ENCODE peak calls at places on chromosomes 6 and 20, in four cellular contexts. J is IMR-90, W is spleen, B is left ventricle myocardium inferior. H is an unnamed sample.

GRCh38 chr6:42138630-42139619 is 3.5 kb downstream of the C6orf132 start:
- DNase-seq in J (peak; percentile 42), W (no peak), B (no peak), H (no peak)

GRCh38 chr6:17714879-17715860 is 8.4 kb upstream of the NUP153 start:
- DNase-seq in J (peak; percentile 98), W (no peak), B (no peak), H (peak; percentile 80)

GRCh38 chr20:38855356-38855755 is 49.9 kb downstream of the PPP1R16B start:
- DNase-seq in J (peak; percentile 35), W (no peak), B (no peak), H (peak; percentile 38)

GRCh38 chr6:90021701-90022100 is 127.4 kb downstream of the GJA10 start:
- DNase-seq in J (no peak), W (no peak), B (no peak), H (no peak)

GRCh38 chr6:3731700-3732099 is 19.8 kb downstream of the PXDC1 start:
- DNase-seq in J (no peak), W (peak; percentile 27), B (no peak), H (no peak)

GRCh38 chr6:13859871-13860555 is 45.7 kb upstream of the MCUR1 start:
- DNase-seq in J (no peak), W (peak; percentile 70), B (no peak), H (no peak)

GRCh38 chr6:43838276-43839036 is 68.4 kb downstream of the VEGFA start:
- DNase-seq in J (peak; percentile 81), W (peak; percentile 86), B (peak; percentile 50), H (peak; percentile 33)

GRCh38 chr6:17394192-17394611 is 807 bp downstream of the CAP2 start:
- DNase-seq in J (peak; percentile 79), W (no peak), B (peak; percentile 22), H (no peak)

GRCh38 chr20:63290136-63290676 is 2.8 kb upstream of the COL20A1 start:
- DNase-seq in J (no peak), W (no peak), B (no peak), H (no peak)

GRCh38 chr20:47802226-47802920 is 17.1 kb upstream of the SULF2 start:
- DNase-seq in J (no peak), W (no peak), B (no peak), H (no peak)

GRCh38 chr6:110232456-110232855 is 52.2 kb downstream of the CDC40 start:
- DNase-seq in J (peak; percentile 72), W (no peak), B (no peak), H (peak; percentile 52)

GRCh38 chr6:140434761-140435160 is 1060.3 kb upstream of the CITED2 start:
- DNase-seq in J (peak; percentile 20), W (no peak), B (no peak), H (peak; percentile 59)

GRCh38 chr6:56288347-56288746 is 41.0 kb upstream of the COL21A1 start:
- DNase-seq in J (no peak), W (no peak), B (no peak), H (no peak)

GRCh38 chr6:26322645-26323482 is 42.1 kb upstream of the BTN3A2 start:
- DNase-seq in J (peak; percentile 96), W (no peak), B (no peak), H (peak; percentile 84)

GRCh38 chr6:162229093-162229492 is 498.5 kb downstream of the PRKN start:
- DNase-seq in J (no peak), W (no peak), B (no peak), H (no peak)

GRCh38 chr20:13205848-13206434 is 15.1 kb upstream of the ISM1 start:
- DNase-seq in J (no peak), W (no peak), B (no peak), H (no peak)

GRCh38 chr6:104409913-104410312 is 449.8 kb downstream of the HACE1 start:
- DNase-seq in J (no peak), W (no peak), B (no peak), H (no peak)

GRCh38 chr20:39479196-39479810 is 517.2 kb downstream of the DHX35 start:
- DNase-seq in J (no peak), W (no peak), B (no peak), H (no peak)

GRCh38 chr6:155770856-155771255 is 315.2 kb upstream of the NOX3 start:
- DNase-seq in J (no peak), W (no peak), B (no peak), H (no peak)

GRCh38 chr6:5302220-5302946 is 41.1 kb downstream of the FARS2 start:
- DNase-seq in J (peak; percentile 8), W (no peak), B (no peak), H (no peak)

GRCh38 chr6:46932941-46933340 is 11.2 kb upstream of the ADGRF5 start:
- DNase-seq in J (no peak), W (no peak), B (no peak), H (no peak)

GRCh38 chr6:5173862-5174643 is 86.7 kb downstream of the LYRM4 start:
- DNase-seq in J (peak; percentile 19), W (no peak), B (no peak), H (no peak)

GRCh38 chr6:116945809-116946208 is 68.8 kb downstream of the RFX6 start:
- DNase-seq in J (no peak), W (no peak), B (no peak), H (no peak)

GRCh38 chr6:28583463-28583862 is 57.8 kb downstream of the GPX5 start:
- DNase-seq in J (no peak), W (no peak), B (no peak), H (no peak)

GRCh38 chr6:19804362-19805145 is 32.6 kb upstream of the ID4 start:
- DNase-seq in J (peak; percentile 96), W (peak; percentile 89), B (peak; percentile 95), H (peak; percentile 90)

GRCh38 chr6:89412071-89413005 is at the start of gene RRAGD:
- DNase-seq in J (no peak), W (peak; percentile 91), B (peak; percentile 78), H (no peak)

GRCh38 chr20:14415492-14415891 is 78.1 kb upstream of the FLRT3 start:
- DNase-seq in J (no peak), W (no peak), B (no peak), H (no peak)

DNA sequence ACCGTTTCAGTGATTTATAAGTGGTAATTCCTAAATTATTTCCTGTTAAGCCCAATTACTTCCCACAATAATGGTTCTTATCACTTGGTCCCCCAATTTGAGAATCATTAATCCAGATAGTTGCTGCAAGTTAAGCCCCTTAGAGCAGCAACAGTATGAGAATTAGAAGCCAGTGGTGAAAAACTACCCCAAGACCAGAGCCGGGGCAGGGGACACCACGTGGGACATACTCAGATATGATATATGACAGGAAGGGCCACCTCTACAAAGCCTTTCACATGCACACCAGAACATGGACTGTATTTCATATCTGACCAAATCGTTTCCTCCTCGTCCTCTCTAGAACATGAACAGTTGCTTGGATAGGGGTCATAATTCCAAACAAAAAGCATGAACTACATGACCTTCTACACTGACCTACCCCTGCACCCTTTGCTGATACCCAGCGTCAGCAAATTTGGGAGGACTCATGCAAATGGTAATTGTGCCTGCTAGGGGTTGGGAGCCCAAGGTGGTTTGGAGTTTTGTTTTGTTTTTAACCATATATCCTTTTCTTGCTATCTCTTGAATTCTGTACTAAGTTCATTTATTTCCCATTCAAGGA is 3.9 kb downstream of the JAG1 start:
- DNase-seq in J (no peak), W (no peak), B (no peak), H (no peak)
- H3K4me3 ChIP-seq in J (no peak overlapping the region), W (peak overlapping the region; percentile 79), B (peak overlapping the region; percentile 94), H (no peak overlapping the region)

DNA sequence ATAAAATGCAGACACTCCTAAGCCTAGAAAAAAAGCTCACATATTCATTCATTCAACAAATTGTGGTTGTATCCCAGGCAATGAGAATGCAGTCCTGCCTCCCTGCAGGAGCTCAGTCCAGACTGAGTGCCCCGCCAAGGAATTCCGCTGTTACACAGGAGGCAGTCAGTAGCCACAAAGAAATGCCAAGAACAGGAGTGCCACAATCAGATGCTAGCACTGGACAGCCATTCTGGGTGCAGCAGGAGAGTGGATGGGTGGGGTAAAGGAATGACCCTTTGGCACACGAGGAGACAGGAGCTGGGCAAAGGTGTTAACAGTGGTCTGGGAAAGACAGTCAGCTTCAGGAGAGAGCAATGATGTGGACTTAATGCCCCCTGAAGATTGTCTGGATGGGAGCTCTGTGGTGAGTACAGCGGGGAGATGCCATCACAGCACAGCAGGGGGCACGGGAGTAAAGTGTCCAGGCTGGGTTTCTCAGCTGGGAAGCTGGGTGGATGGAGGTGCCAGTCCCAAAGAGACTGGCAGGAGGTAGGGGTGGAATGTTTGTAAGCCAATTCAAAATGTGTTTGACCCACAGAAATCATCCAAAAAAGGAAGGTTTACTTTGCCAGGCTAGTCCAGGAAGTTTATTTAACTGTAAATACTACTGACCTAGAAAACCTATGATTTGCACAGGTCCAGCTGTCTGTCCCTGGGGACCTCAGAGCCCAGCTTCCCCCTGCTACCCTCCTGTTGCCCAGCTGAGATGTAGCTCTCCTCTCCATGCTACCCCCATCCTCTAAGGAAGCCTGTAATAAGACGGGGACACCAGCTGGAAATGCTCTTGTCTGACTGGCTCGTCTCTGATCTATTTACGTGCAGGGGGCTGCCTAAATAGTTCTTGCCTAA is 84.1 kb downstream of the SLC23A2 start:
- DNase-seq in J (peak; percentile 10), W (no peak), B (no peak), H (no peak)
- TF ChIP-seq CTCF in J (no peak), W (no peak), B (no peak), H (no peak)

DNA sequence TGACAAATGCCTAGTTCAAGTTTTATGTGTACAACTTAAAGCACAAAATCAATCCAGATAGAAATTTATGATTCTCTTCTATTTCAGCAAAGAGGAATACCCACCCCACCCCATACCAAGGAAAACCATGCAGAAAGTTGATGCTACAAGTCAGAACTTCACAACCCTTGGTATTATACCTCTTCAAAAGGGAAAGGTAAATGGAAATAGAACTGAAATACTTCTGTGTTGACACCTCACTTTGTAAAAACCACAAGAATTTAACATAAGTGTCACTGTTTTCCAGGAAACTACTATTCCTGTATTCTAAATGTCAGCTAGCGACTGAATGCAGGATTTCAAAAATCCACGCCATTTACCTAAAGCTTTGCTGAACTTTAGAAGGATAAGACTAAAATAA is 3.7 kb downstream of the CPNE1 start:
- DNase-seq in J (no peak), W (no peak), B (no peak), H (no peak)
- H3K4me3 ChIP-seq in J (no peak overlapping the region), W (no peak overlapping the region), B (peak overlapping the region; percentile 86), H (no peak overlapping the region)

GRCh38 chr20:25076731-25077609 is 5.0 kb downstream of the VSX1 start:
- DNase-seq in J (peak; percentile 1), W (no peak), B (no peak), H (no peak)
- TF ChIP-seq CTCF in J (no peak), W (no peak), B (peak; percentile 38), H (peak; percentile 32)

DNA sequence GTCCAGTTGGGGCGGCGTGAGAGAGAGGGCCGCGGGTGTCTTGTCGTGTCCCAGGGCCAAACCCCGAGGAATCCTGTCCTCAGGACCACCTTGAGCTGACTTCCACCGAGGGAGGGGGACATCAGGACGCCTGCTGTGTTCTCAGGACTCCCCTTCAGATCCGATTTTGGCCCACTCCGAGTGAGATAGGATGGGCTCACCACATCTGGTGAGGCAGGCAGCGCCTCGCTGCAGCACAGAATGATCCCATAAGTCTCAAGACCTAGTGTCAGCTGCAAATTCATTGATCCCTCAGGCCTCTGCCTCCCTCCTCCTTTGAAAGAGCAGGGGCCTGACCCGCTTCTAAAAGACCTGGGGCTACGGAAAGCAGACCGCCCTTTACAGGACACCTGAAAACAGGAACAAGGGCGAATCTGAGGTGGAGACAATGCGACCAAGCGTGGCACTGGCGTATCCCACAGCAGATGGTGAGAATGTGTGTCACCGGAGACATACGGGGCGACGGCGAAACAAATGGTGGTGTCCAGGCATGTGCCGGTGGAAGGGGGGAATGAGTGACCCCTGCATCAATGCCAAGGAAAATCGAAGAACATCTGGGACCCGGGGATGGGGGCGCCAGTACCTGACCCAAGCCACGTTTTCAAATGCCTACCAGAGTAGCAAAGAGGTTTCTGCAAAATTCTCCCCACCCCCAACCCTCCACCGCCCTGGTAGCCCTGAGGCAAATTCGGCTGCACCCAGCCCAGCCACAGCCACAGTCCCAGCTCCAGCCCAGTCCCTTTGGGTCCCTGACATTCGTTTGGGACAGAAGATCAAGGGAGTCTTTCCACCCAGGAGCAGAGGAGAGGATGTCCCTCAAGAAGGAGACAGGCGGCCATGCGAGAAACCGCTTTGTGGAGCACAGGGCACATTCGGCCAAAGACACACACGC is 162.1 kb upstream of the ZNF337 start:
- DNase-seq in J (no peak), W (peak; percentile 61), B (no peak), H (no peak)
- H3K4me3 ChIP-seq in J (no peak overlapping the region), W (peak overlapping the region; percentile 24), B (peak overlapping the region; percentile 64), H (peak overlapping the region; percentile 30)

GRCh38 chr6:66421570-66421969 is 714.5 kb upstream of the EYS start:
- DNase-seq in J (no peak), W (no peak), B (no peak), H (no peak)
- TF ChIP-seq CTCF in J (no peak), W (no peak), B (no peak), H (no peak)

H was measured in AG09309.